ENCODE peak calls at places on chromosomes 11 and 22, in six cellular contexts. One of them, this sample, is unnamed.
A peak's percentile ranks its signal among the peaks of the same experiment; 100 is the strongest.

GRCh38 chr11:693415-693831 is 1.6 kb downstream of the DEAF1 start:
- DNase-seq in ELR: peak; percentile 19
- DNase-seq in CD4-positive, alpha-beta T cell: no peak
- DNase-seq in stimulated activated CD4-positive, alpha-beta T cell treated with anti-CD3 and anti-CD28 coated beads, Interleukin-4, amount 100 ng/mL, for 4 hours: no peak
- DNase-seq in breast epithelium: no peak
- DNase-seq in mucosa of gallbladder: no peak
- DNase-seq in this sample: no peak

GRCh38 chr11:44939673-44940072 is 11.0 kb downstream of the TP53I11 start:
- DNase-seq in CD4-positive, alpha-beta T cell: no peak
- DNase-seq in ELR: no peak
- DNase-seq in stimulated activated CD4-positive, alpha-beta T cell treated with anti-CD3 and anti-CD28 coated beads, Interleukin-4, amount 100 ng/mL, for 4 hours: no peak
- DNase-seq in breast epithelium: no peak
- DNase-seq in mucosa of gallbladder: no peak
- DNase-seq in this sample: peak; percentile 80

GRCh38 chr11:116427903-116428637 is 344.7 kb downstream of the BUD13 start:
- DNase-seq in breast epithelium: no peak
- DNase-seq in CD4-positive, alpha-beta T cell: no peak
- DNase-seq in ELR: no peak
- DNase-seq in stimulated activated CD4-positive, alpha-beta T cell treated with anti-CD3 and anti-CD28 coated beads, Interleukin-4, amount 100 ng/mL, for 4 hours: no peak
- DNase-seq in mucosa of gallbladder: no peak
- DNase-seq in this sample: no peak

GRCh38 chr22:44525872-44526271 is 27.8 kb upstream of the RTL6 start:
- DNase-seq in ELR: no peak
- DNase-seq in stimulated activated CD4-positive, alpha-beta T cell treated with anti-CD3 and anti-CD28 coated beads, Interleukin-4, amount 100 ng/mL, for 4 hours: no peak
- DNase-seq in mucosa of gallbladder: no peak
- DNase-seq in breast epithelium: no peak
- DNase-seq in CD4-positive, alpha-beta T cell: no peak
- DNase-seq in this sample: no peak

GRCh38 chr11:104152941-104153340 is 11.0 kb downstream of the PDGFD start:
- DNase-seq in CD4-positive, alpha-beta T cell: no peak
- DNase-seq in ELR: no peak
- DNase-seq in mucosa of gallbladder: no peak
- DNase-seq in stimulated activated CD4-positive, alpha-beta T cell treated with anti-CD3 and anti-CD28 coated beads, Interleukin-4, amount 100 ng/mL, for 4 hours: no peak
- DNase-seq in breast epithelium: no peak
- DNase-seq in this sample: no peak

GRCh38 chr11:107257660-107258059 is 200.0 kb downstream of the CWF19L2 start:
- DNase-seq in ELR: no peak
- DNase-seq in CD4-positive, alpha-beta T cell: no peak
- DNase-seq in mucosa of gallbladder: no peak
- DNase-seq in breast epithelium: no peak
- DNase-seq in stimulated activated CD4-positive, alpha-beta T cell treated with anti-CD3 and anti-CD28 coated beads, Interleukin-4, amount 100 ng/mL, for 4 hours: no peak
- DNase-seq in this sample: no peak

GRCh38 chr11:69447786-69448185 is 33.7 kb upstream of the LINC01488 start:
- DNase-seq in mucosa of gallbladder: no peak
- DNase-seq in breast epithelium: no peak
- DNase-seq in CD4-positive, alpha-beta T cell: no peak
- DNase-seq in stimulated activated CD4-positive, alpha-beta T cell treated with anti-CD3 and anti-CD28 coated beads, Interleukin-4, amount 100 ng/mL, for 4 hours: no peak
- DNase-seq in ELR: peak; percentile 55
- DNase-seq in this sample: no peak

GRCh38 chr22:49561338-49561737 is 266.3 kb downstream of the BRD1 start:
- DNase-seq in ELR: no peak
- DNase-seq in breast epithelium: no peak
- DNase-seq in stimulated activated CD4-positive, alpha-beta T cell treated with anti-CD3 and anti-CD28 coated beads, Interleukin-4, amount 100 ng/mL, for 4 hours: no peak
- DNase-seq in CD4-positive, alpha-beta T cell: no peak
- DNase-seq in mucosa of gallbladder: no peak
- DNase-seq in this sample: no peak

GRCh38 chr11:29809121-29809520 is 207.7 kb downstream of the KCNA4 start:
- DNase-seq in ELR: no peak
- DNase-seq in breast epithelium: no peak
- DNase-seq in mucosa of gallbladder: peak; percentile 21
- DNase-seq in CD4-positive, alpha-beta T cell: no peak
- DNase-seq in stimulated activated CD4-positive, alpha-beta T cell treated with anti-CD3 and anti-CD28 coated beads, Interleukin-4, amount 100 ng/mL, for 4 hours: no peak
- DNase-seq in this sample: no peak

GRCh38 chr11:103736986-103737622 is 299.3 kb upstream of the DDI1 start:
- DNase-seq in stimulated activated CD4-positive, alpha-beta T cell treated with anti-CD3 and anti-CD28 coated beads, Interleukin-4, amount 100 ng/mL, for 4 hours: no peak
- DNase-seq in CD4-positive, alpha-beta T cell: no peak
- DNase-seq in ELR: no peak
- DNase-seq in breast epithelium: no peak
- DNase-seq in mucosa of gallbladder: no peak
- DNase-seq in this sample: no peak

GRCh38 chr11:130775306-130776043 is 140.8 kb downstream of the SNX19 start:
- DNase-seq in ELR: peak; percentile 69
- DNase-seq in breast epithelium: no peak
- DNase-seq in mucosa of gallbladder: no peak
- DNase-seq in stimulated activated CD4-positive, alpha-beta T cell treated with anti-CD3 and anti-CD28 coated beads, Interleukin-4, amount 100 ng/mL, for 4 hours: no peak
- DNase-seq in CD4-positive, alpha-beta T cell: no peak
- DNase-seq in this sample: no peak

GRCh38 chr11:111808063-111808588 is 41.9 kb upstream of the PPP2R1B start:
- DNase-seq in CD4-positive, alpha-beta T cell: no peak
- DNase-seq in mucosa of gallbladder: no peak
- DNase-seq in stimulated activated CD4-positive, alpha-beta T cell treated with anti-CD3 and anti-CD28 coated beads, Interleukin-4, amount 100 ng/mL, for 4 hours: no peak
- DNase-seq in breast epithelium: no peak
- DNase-seq in ELR: no peak
- DNase-seq in this sample: no peak

GRCh38 chr11:69337211-69337721 is 43.3 kb downstream of the MYEOV start:
- DNase-seq in breast epithelium: no peak
- DNase-seq in ELR: peak; percentile 74
- DNase-seq in stimulated activated CD4-positive, alpha-beta T cell treated with anti-CD3 and anti-CD28 coated beads, Interleukin-4, amount 100 ng/mL, for 4 hours: peak; percentile 45
- DNase-seq in mucosa of gallbladder: peak; percentile 20
- DNase-seq in CD4-positive, alpha-beta T cell: peak; percentile 28
- DNase-seq in this sample: peak; percentile 50

GRCh38 chr22:43230983-43231723 is 44.2 kb upstream of the TTLL12 start:
- DNase-seq in mucosa of gallbladder: peak; percentile 34
- DNase-seq in CD4-positive, alpha-beta T cell: peak; percentile 58
- DNase-seq in ELR: peak; percentile 65
- DNase-seq in stimulated activated CD4-positive, alpha-beta T cell treated with anti-CD3 and anti-CD28 coated beads, Interleukin-4, amount 100 ng/mL, for 4 hours: peak; percentile 63
- DNase-seq in breast epithelium: no peak
- DNase-seq in this sample: no peak

GRCh38 chr11:33769542-33769941 is 4.8 kb downstream of the FBXO3 start:
- DNase-seq in CD4-positive, alpha-beta T cell: no peak
- DNase-seq in mucosa of gallbladder: no peak
- DNase-seq in stimulated activated CD4-positive, alpha-beta T cell treated with anti-CD3 and anti-CD28 coated beads, Interleukin-4, amount 100 ng/mL, for 4 hours: no peak
- DNase-seq in ELR: peak; percentile 56
- DNase-seq in breast epithelium: no peak
- DNase-seq in this sample: no peak

GRCh38 chr11:66981976-66982578 is 7.0 kb downstream of the C11orf86 start:
- DNase-seq in breast epithelium: peak; percentile 92
- DNase-seq in CD4-positive, alpha-beta T cell: no peak
- DNase-seq in mucosa of gallbladder: peak; percentile 94
- DNase-seq in ELR: peak; percentile 94
- DNase-seq in stimulated activated CD4-positive, alpha-beta T cell treated with anti-CD3 and anti-CD28 coated beads, Interleukin-4, amount 100 ng/mL, for 4 hours: no peak
- DNase-seq in this sample: peak; percentile 88

GRCh38 chr11:65277878-65278277 is 16.1 kb downstream of the POLA2 start:
- DNase-seq in breast epithelium: no peak
- DNase-seq in mucosa of gallbladder: no peak
- DNase-seq in CD4-positive, alpha-beta T cell: no peak
- DNase-seq in ELR: no peak
- DNase-seq in stimulated activated CD4-positive, alpha-beta T cell treated with anti-CD3 and anti-CD28 coated beads, Interleukin-4, amount 100 ng/mL, for 4 hours: no peak
- DNase-seq in this sample: no peak

GRCh38 chr22:19717691-19718254 is 3.5 kb downstream of the SEPTIN5 start:
- DNase-seq in CD4-positive, alpha-beta T cell: peak; percentile 72
- DNase-seq in stimulated activated CD4-positive, alpha-beta T cell treated with anti-CD3 and anti-CD28 coated beads, Interleukin-4, amount 100 ng/mL, for 4 hours: peak; percentile 81
- DNase-seq in breast epithelium: peak; percentile 49
- DNase-seq in mucosa of gallbladder: peak; percentile 72
- DNase-seq in ELR: peak; percentile 69
- DNase-seq in this sample: no peak

GRCh38 chr11:118132385-118133151 is 20.1 kb downstream of the SCN4B start:
- DNase-seq in mucosa of gallbladder: no peak
- DNase-seq in stimulated activated CD4-positive, alpha-beta T cell treated with anti-CD3 and anti-CD28 coated beads, Interleukin-4, amount 100 ng/mL, for 4 hours: no peak
- DNase-seq in ELR: no peak
- DNase-seq in CD4-positive, alpha-beta T cell: no peak
- DNase-seq in breast epithelium: no peak
- DNase-seq in this sample: no peak

GRCh38 chr11:3161720-3162409 is 3.2 kb downstream of the OSBPL5 start:
- DNase-seq in mucosa of gallbladder: no peak
- DNase-seq in breast epithelium: no peak
- DNase-seq in ELR: no peak
- DNase-seq in stimulated activated CD4-positive, alpha-beta T cell treated with anti-CD3 and anti-CD28 coated beads, Interleukin-4, amount 100 ng/mL, for 4 hours: no peak
- DNase-seq in CD4-positive, alpha-beta T cell: no peak
- DNase-seq in this sample: no peak

GRCh38 chr11:37110383-37110782 is 512.3 kb upstream of the RAG2 start:
- DNase-seq in ELR: peak; percentile 58
- DNase-seq in stimulated activated CD4-positive, alpha-beta T cell treated with anti-CD3 and anti-CD28 coated beads, Interleukin-4, amount 100 ng/mL, for 4 hours: no peak
- DNase-seq in CD4-positive, alpha-beta T cell: no peak
- DNase-seq in breast epithelium: no peak
- DNase-seq in mucosa of gallbladder: no peak
- DNase-seq in this sample: no peak

GRCh38 chr22:45105281-45105700 is 58.4 kb upstream of the NUP50 start:
- DNase-seq in CD4-positive, alpha-beta T cell: no peak
- DNase-seq in mucosa of gallbladder: no peak
- DNase-seq in stimulated activated CD4-positive, alpha-beta T cell treated with anti-CD3 and anti-CD28 coated beads, Interleukin-4, amount 100 ng/mL, for 4 hours: no peak
- DNase-seq in breast epithelium: no peak
- DNase-seq in ELR: peak; percentile 57
- DNase-seq in this sample: no peak

GRCh38 chr11:131688056-131688693 is 317.8 kb downstream of the NTM start:
- DNase-seq in breast epithelium: no peak
- DNase-seq in stimulated activated CD4-positive, alpha-beta T cell treated with anti-CD3 and anti-CD28 coated beads, Interleukin-4, amount 100 ng/mL, for 4 hours: peak; percentile 8
- DNase-seq in ELR: peak; percentile 65
- DNase-seq in CD4-positive, alpha-beta T cell: no peak
- DNase-seq in mucosa of gallbladder: peak; percentile 20
- DNase-seq in this sample: peak; percentile 66

GRCh38 chr11:1486054-1486825 is at the start of gene MOB2:
- DNase-seq in mucosa of gallbladder: peak; percentile 58
- DNase-seq in CD4-positive, alpha-beta T cell: no peak
- DNase-seq in breast epithelium: peak; percentile 39
- DNase-seq in stimulated activated CD4-positive, alpha-beta T cell treated with anti-CD3 and anti-CD28 coated beads, Interleukin-4, amount 100 ng/mL, for 4 hours: no peak
- DNase-seq in ELR: no peak
- DNase-seq in this sample: no peak

GRCh38 chr22:46054091-46054877 is 77.3 kb upstream of the WNT7B start:
- DNase-seq in breast epithelium: peak; percentile 66
- DNase-seq in stimulated activated CD4-positive, alpha-beta T cell treated with anti-CD3 and anti-CD28 coated beads, Interleukin-4, amount 100 ng/mL, for 4 hours: peak; percentile 30
- DNase-seq in ELR: peak; percentile 79
- DNase-seq in CD4-positive, alpha-beta T cell: peak; percentile 28
- DNase-seq in mucosa of gallbladder: peak; percentile 66
- DNase-seq in this sample: no peak

GRCh38 chr11:65891180-65892136 is 985 bp downstream of the CCDC85B start:
- DNase-seq in mucosa of gallbladder: no peak
- DNase-seq in breast epithelium: no peak
- DNase-seq in ELR: peak; percentile 88
- DNase-seq in stimulated activated CD4-positive, alpha-beta T cell treated with anti-CD3 and anti-CD28 coated beads, Interleukin-4, amount 100 ng/mL, for 4 hours: peak; percentile 45
- DNase-seq in CD4-positive, alpha-beta T cell: no peak
- DNase-seq in this sample: no peak

GRCh38 chr11:7671347-7671746 is 2.0 kb downstream of the CYB5R2 start:
- DNase-seq in breast epithelium: no peak
- DNase-seq in CD4-positive, alpha-beta T cell: no peak
- DNase-seq in mucosa of gallbladder: peak; percentile 41
- DNase-seq in stimulated activated CD4-positive, alpha-beta T cell treated with anti-CD3 and anti-CD28 coated beads, Interleukin-4, amount 100 ng/mL, for 4 hours: no peak
- DNase-seq in ELR: no peak
- DNase-seq in this sample: no peak

GRCh38 chr11:96827164-96827563 is 437.4 kb downstream of the JRKL start:
- DNase-seq in stimulated activated CD4-positive, alpha-beta T cell treated with anti-CD3 and anti-CD28 coated beads, Interleukin-4, amount 100 ng/mL, for 4 hours: no peak
- DNase-seq in mucosa of gallbladder: no peak
- DNase-seq in CD4-positive, alpha-beta T cell: no peak
- DNase-seq in breast epithelium: no peak
- DNase-seq in ELR: peak; percentile 50
- DNase-seq in this sample: no peak

GRCh38 chr22:46815132-46815531 is 52.7 kb downstream of the TBC1D22A start:
- DNase-seq in CD4-positive, alpha-beta T cell: no peak
- DNase-seq in breast epithelium: peak; percentile 15
- DNase-seq in mucosa of gallbladder: no peak
- DNase-seq in ELR: no peak
- DNase-seq in stimulated activated CD4-positive, alpha-beta T cell treated with anti-CD3 and anti-CD28 coated beads, Interleukin-4, amount 100 ng/mL, for 4 hours: no peak
- DNase-seq in this sample: no peak

GRCh38 chr22:30212363-30212995 is 34.1 kb downstream of the LIF start:
- DNase-seq in ELR: peak; percentile 95
- DNase-seq in CD4-positive, alpha-beta T cell: no peak
- DNase-seq in breast epithelium: peak; percentile 95
- DNase-seq in stimulated activated CD4-positive, alpha-beta T cell treated with anti-CD3 and anti-CD28 coated beads, Interleukin-4, amount 100 ng/mL, for 4 hours: no peak
- DNase-seq in mucosa of gallbladder: peak; percentile 69
- DNase-seq in this sample: peak; percentile 80

GRCh38 chr11:119282495-119282894 is 34.4 kb downstream of the MCAM start:
- DNase-seq in CD4-positive, alpha-beta T cell: no peak
- DNase-seq in breast epithelium: no peak
- DNase-seq in mucosa of gallbladder: no peak
- DNase-seq in stimulated activated CD4-positive, alpha-beta T cell treated with anti-CD3 and anti-CD28 coated beads, Interleukin-4, amount 100 ng/mL, for 4 hours: no peak
- DNase-seq in ELR: no peak
- DNase-seq in this sample: no peak

GRCh38 chr22:19797086-19797485 is 36.5 kb downstream of the TBX1 start:
- DNase-seq in CD4-positive, alpha-beta T cell: no peak
- DNase-seq in breast epithelium: no peak
- DNase-seq in stimulated activated CD4-positive, alpha-beta T cell treated with anti-CD3 and anti-CD28 coated beads, Interleukin-4, amount 100 ng/mL, for 4 hours: no peak
- DNase-seq in ELR: no peak
- DNase-seq in mucosa of gallbladder: no peak
- DNase-seq in this sample: no peak

GRCh38 chr11:85575388-85575787 is 51.8 kb downstream of the DLG2 start:
- DNase-seq in mucosa of gallbladder: no peak
- DNase-seq in breast epithelium: no peak
- DNase-seq in CD4-positive, alpha-beta T cell: no peak
- DNase-seq in stimulated activated CD4-positive, alpha-beta T cell treated with anti-CD3 and anti-CD28 coated beads, Interleukin-4, amount 100 ng/mL, for 4 hours: no peak
- DNase-seq in ELR: no peak
- DNase-seq in this sample: no peak